ENCODE peak calls at places on chromosomes 1 and 21, in four cellular contexts. R is ovary; E is CD8-positive, alpha-beta memory T cell; O is heart left ventricle. X is an unnamed sample.

GRCh38 chr1:220775238-220775853 is 11.4 kb upstream of the MTARC1 start:
- DNase-seq in R (peak), E (no peak), O (no peak), X (no peak)

GRCh38 chr1:92543131-92544055 is 56.7 kb upstream of the GFI1 start:
- DNase-seq in R (no peak), E (no peak), O (no peak), X (no peak)

GRCh38 chr1:50420689-50421365 is 2.4 kb downstream of the DMRTA2 start:
- DNase-seq in R (no peak), E (no peak), O (no peak), X (no peak)

GRCh38 chr1:43447891-43448708 is 5.6 kb downstream of the HYI start:
- DNase-seq in R (peak), E (no peak), O (no peak), X (no peak)

GRCh38 chr1:151005729-151006330 is 872 bp downstream of the MINDY1 start:
- DNase-seq in R (no peak), E (peak), O (no peak), X (no peak)

GRCh38 chr1:51139474-51139873 is 37.4 kb downstream of the C1orf185 start:
- DNase-seq in R (no peak), E (no peak), O (no peak), X (no peak)

GRCh38 chr1:241444836-241445235 is 74.7 kb downstream of the FH start:
- DNase-seq in R (no peak), E (no peak), O (no peak), X (no peak)

GRCh38 chr1:73026114-73026513 is 743.8 kb upstream of the NEGR1 start:
- DNase-seq in R (no peak), E (no peak), O (no peak), X (no peak)

GRCh38 chr1:184191181-184191601 is 139.7 kb downstream of the TSEN15 start:
- DNase-seq in R (peak), E (no peak), O (peak), X (no peak)

GRCh38 chr1:237814319-237814924 is 76.3 kb downstream of the ZP4 start:
- DNase-seq in R (no peak), E (no peak), O (no peak), X (no peak)

GRCh38 chr1:36257375-36257767 is 33.1 kb downstream of the THRAP3 start:
- DNase-seq in R (no peak), E (no peak), O (no peak), X (no peak)

GRCh38 chr1:230641900-230642262 is 400 bp upstream of the COG2 start:
- DNase-seq in R (no peak), E (no peak), O (peak), X (no peak)

GRCh38 chr1:225426395-225427248 is 1.2 kb downstream of the LBR start:
- DNase-seq in R (peak), E (peak), O (peak), X (no peak)

GRCh38 chr1:43769350-43769908 is 62.1 kb downstream of the ST3GAL3 start:
- DNase-seq in R (no peak), E (no peak), O (no peak), X (no peak)

GRCh38 chr1:5616366-5617178 is 375.7 kb downstream of the NPHP4 start:
- DNase-seq in R (no peak), E (no peak), O (no peak), X (no peak)

GRCh38 chr21:42565206-42565810 is 51.7 kb downstream of the SLC37A1 start:
- DNase-seq in R (peak), E (no peak), O (no peak), X (no peak)

GRCh38 chr21:41501919-41502318 is 6.0 kb downstream of the TMPRSS2 start:
- DNase-seq in R (no peak), E (no peak), O (no peak), X (no peak)
- H3K4me3 ChIP-seq in R (no peak), E (no peak), O (no peak), X (no peak)

GRCh38 chr1:110291241-110292030 is 47.7 kb upstream of the RBM15 start:
- DNase-seq in R (no peak), E (no peak), O (no peak), X (no peak)
- H3K27ac ChIP-seq in R (no peak), E (no peak), O (no peak), X (no peak)

GRCh38 chr1:203408485-203409229 is 57.7 kb upstream of the FMOD start:
- DNase-seq in R (peak), E (no peak), O (peak), X (no peak)
- H3K4me3 ChIP-seq in R (no peak), E (no peak), O (no peak), X (no peak)

GRCh38 chr1:208631516-208631915 is 387.3 kb upstream of the PLXNA2 start:
- DNase-seq in R (no peak), E (no peak), O (no peak), X (no peak)
- H3K27ac ChIP-seq in R (no peak), E (no peak), O (no peak), X (no peak)

GRCh38 chr1:37752213-37752582 is 12.7 kb downstream of the EPHA10 start:
- DNase-seq in R (no peak), E (no peak), O (no peak), X (no peak)
- H3K4me3 ChIP-seq in R (no peak), E (no peak), O (no peak), X (peak)

GRCh38 chr1:201356236-201356635 is 21.2 kb downstream of the TNNT2 start:
- DNase-seq in R (no peak), E (no peak), O (no peak), X (no peak)
- H3K27ac ChIP-seq in R (no peak), E (no peak), O (no peak), X (no peak)

DNA sequence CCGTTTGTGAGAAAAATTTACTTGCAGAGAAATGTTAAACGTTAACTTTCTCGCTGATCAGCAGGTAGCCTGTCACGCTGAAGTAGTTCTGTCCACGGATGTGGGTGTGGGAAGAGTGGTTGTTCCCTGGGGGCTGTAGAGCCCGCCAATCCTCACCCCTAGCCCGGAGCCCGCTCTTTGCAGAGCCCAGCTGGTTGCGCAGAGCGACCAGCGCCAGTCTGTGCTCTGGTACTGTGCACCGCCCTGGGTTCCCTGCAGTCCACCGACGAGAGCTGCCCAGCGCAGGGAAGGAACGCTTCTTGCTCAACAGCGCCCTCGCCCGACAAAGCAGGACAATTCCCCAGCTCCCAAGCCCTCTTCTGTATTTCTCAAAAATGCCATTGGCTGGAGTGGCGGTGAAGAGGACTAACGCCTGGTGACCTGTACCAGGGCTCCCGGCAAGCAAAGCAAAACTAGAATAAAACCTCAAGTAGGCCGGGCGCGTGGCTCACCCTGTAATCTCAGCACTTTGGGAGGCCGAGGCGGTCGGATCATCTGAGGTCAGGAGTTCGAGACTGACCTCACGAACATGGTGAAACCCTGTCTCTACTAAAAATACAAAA is 3.3 kb downstream of the RIPPLY3 start:
- DNase-seq in R (peak), E (peak), O (peak), X (peak)
- H3K4me3 ChIP-seq in R (no peak), E (no peak), O (peak), X (peak)

GRCh38 chr1:70916028-70916427 is 131.6 kb downstream of the PTGER3 start:
- DNase-seq in R (no peak), E (no peak), O (no peak), X (no peak)
- H3K27ac ChIP-seq in R (no peak), E (no peak), O (no peak), X (no peak)

GRCh38 chr21:45166931-45167330 is 92.6 kb downstream of the ADARB1 start:
- DNase-seq in R (no peak), E (no peak), O (no peak), X (no peak)
- H3K4me3 ChIP-seq in R (no peak), E (no peak), O (no peak), X (no peak)

DNA sequence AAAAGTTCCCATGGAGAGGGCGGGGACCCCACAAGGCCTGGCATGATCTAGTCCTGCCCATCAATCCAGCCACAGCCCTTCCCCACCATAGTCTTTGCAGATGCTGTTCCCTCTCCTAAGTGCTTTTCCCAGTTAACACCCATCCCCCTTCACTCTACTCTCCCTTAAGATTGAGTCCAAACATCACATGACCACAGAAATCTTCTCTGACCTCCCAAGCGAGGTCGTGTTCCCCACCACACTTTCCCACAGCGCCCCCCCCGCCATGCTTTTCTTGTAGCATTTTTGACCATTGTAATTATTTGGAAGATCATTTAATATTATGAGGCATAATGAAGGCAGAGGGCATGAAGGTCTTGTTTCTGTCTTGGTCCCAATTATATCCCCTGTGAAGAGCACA is 4.3 kb upstream of the HSPG2 start:
- DNase-seq in R (no peak), E (no peak), O (no peak), X (no peak)
- H3K27ac ChIP-seq in R (no peak), E (no peak), O (no peak), X (peak)

X was measured in esophagus squamous epithelium.